ENCODE peak calls at places on chromosomes 7 and 10, in six cellular contexts. G is tibial nerve, Q is AG04450, N is BJ, X is epithelial cell of esophagus, S is ovary. M is an unnamed sample.

GRCh38 chr10:21724695-21725371 is 190.8 kb downstream of the MLLT10 start:
- DNase-seq in G (peak), X (peak), N (peak), S (peak), Q (peak), M (peak)

GRCh38 chr7:31465285-31465684 is 48.6 kb upstream of the ITPRID1 start:
- DNase-seq in N (no peak), Q (no peak), S (no peak), G (no peak), X (no peak), M (no peak)

GRCh38 chr10:115525141-115525540 is 432.0 kb downstream of the ATRNL1 start:
- DNase-seq in Q (no peak), N (no peak), G (no peak), X (no peak), S (no peak), M (no peak)

GRCh38 chr10:102869290-102870198 is at the start of gene AS3MT:
- DNase-seq in Q (no peak), X (peak), S (peak), N (no peak), G (no peak), M (no peak)

GRCh38 chr10:1368772-1369171 is 312.6 kb downstream of the WDR37 start:
- DNase-seq in G (no peak), S (no peak), Q (no peak), N (no peak), X (no peak), M (no peak)

GRCh38 chr7:32357535-32358277 is 132.5 kb downstream of the LSM5 start:
- DNase-seq in X (peak), G (no peak), Q (no peak), N (no peak), S (no peak), M (no peak)

GRCh38 chr7:101985646-101986199 is 168.3 kb downstream of the CUX1 start:
- DNase-seq in Q (no peak), X (peak), G (no peak), S (no peak), N (no peak), M (no peak)

GRCh38 chr10:113493195-113493594 is 59.7 kb upstream of the HABP2 start:
- DNase-seq in X (peak), G (no peak), Q (no peak), N (peak), S (no peak), M (no peak)

GRCh38 chr7:111018960-111019835 is 71.7 kb upstream of the LRRN3 start:
- DNase-seq in X (no peak), S (no peak), N (no peak), Q (no peak), G (no peak), M (no peak)

GRCh38 chr10:13162013-13162364 is 631 bp downstream of the MCM10 start:
- DNase-seq in S (no peak), Q (no peak), X (no peak), G (no peak), N (no peak), M (no peak)

GRCh38 chr10:60943372-60944158 is 420 bp downstream of the RHOBTB1 start:
- DNase-seq in Q (no peak), S (peak), X (peak), G (peak), N (no peak), M (no peak)

GRCh38 chr7:123533929-123534382 is 439 bp downstream of the IQUB start:
- DNase-seq in X (no peak), S (no peak), G (no peak), N (no peak), Q (no peak), M (no peak)

GRCh38 chr7:22645418-22646181 is 81.4 kb upstream of the IL6 start:
- DNase-seq in G (no peak), X (no peak), N (no peak), Q (no peak), S (no peak), M (no peak)

GRCh38 chr10:38038107-38038931 is 27.8 kb downstream of the ZNF33A start:
- DNase-seq in S (no peak), G (no peak), Q (no peak), N (no peak), X (no peak), M (no peak)

GRCh38 chr10:69684020-69684980 is 54.3 kb downstream of the FAM241B start:
- DNase-seq in S (peak), Q (no peak), G (no peak), X (peak), N (no peak), M (no peak)

GRCh38 chr10:1551636-1552338 is 185.5 kb downstream of the ADARB2 start:
- DNase-seq in S (no peak), N (no peak), X (no peak), G (no peak), Q (no peak), M (no peak)

GRCh38 chr10:112332509-112333228 is 41.2 kb upstream of the ACSL5 start:
- DNase-seq in S (no peak), Q (no peak), X (no peak), N (no peak), G (no peak), M (no peak)

GRCh38 chr7:142568430-142569097 is 180.7 kb upstream of the PRSS1 start:
- DNase-seq in X (peak), G (no peak), N (peak), Q (peak), S (no peak), M (peak)

GRCh38 chr10:14670551-14671240 is 104.0 kb downstream of the FAM107B start:
- DNase-seq in N (peak), G (no peak), S (no peak), Q (peak), X (no peak), M (peak)

GRCh38 chr10:131121511-131122035 is 189.9 kb downstream of the TCERG1L start:
- DNase-seq in S (no peak), X (no peak), G (no peak), Q (no peak), N (no peak), M (no peak)

GRCh38 chr7:157499121-157499834 is 162.5 kb downstream of the DNAJB6 start:
- DNase-seq in G (no peak), Q (no peak), N (no peak), S (no peak), X (no peak), M (no peak)

GRCh38 chr7:81268551-81268950 is 349.7 kb upstream of the SEMA3C start:
- DNase-seq in N (no peak), Q (no peak), G (no peak), S (no peak), X (no peak), M (no peak)

GRCh38 chr10:16384064-16384463 is 52.7 kb upstream of the PTER start:
- DNase-seq in S (no peak), Q (no peak), X (no peak), G (no peak), N (no peak), M (no peak)

GRCh38 chr7:102080371-102081243 is 206.1 kb upstream of the SH2B2 start:
- DNase-seq in Q (no peak), N (no peak), S (no peak), X (no peak), G (no peak), M (no peak)

GRCh38 chr7:112211348-112211907 is 4.9 kb downstream of the ZNF277 start:
- DNase-seq in G (no peak), X (peak), S (no peak), N (no peak), Q (no peak), M (no peak)

GRCh38 chr10:16891375-16892313 is 74.4 kb upstream of the RSU1 start:
- DNase-seq in N (peak), Q (peak), S (peak), G (peak), X (peak), M (no peak)

GRCh38 chr10:126247454-126247975 is 140.8 kb downstream of the ADAM12 start:
- DNase-seq in Q (peak), S (peak), G (no peak), X (peak), N (peak), M (peak)

GRCh38 chr7:36388423-36388822 is 1.2 kb upstream of the ANLN start:
- DNase-seq in N (no peak), S (no peak), G (no peak), X (peak), Q (no peak), M (no peak)

GRCh38 chr7:29622335-29623265 is 59.0 kb downstream of the PRR15 start:
- DNase-seq in G (no peak), X (peak), N (peak), S (no peak), Q (peak), M (peak)

GRCh38 chr7:121545418-121545817 is 149.3 kb upstream of the FAM3C start:
- DNase-seq in N (no peak), Q (no peak), X (peak), S (no peak), G (no peak), M (no peak)

GRCh38 chr7:128215739-128216138 is 25.3 kb upstream of the LEP start:
- DNase-seq in X (no peak), S (no peak), G (no peak), Q (no peak), N (no peak), M (no peak)

GRCh38 chr7:66847879-66848810 is 72.9 kb upstream of the TMEM248 start:
- DNase-seq in S (no peak), X (peak), Q (peak), G (no peak), N (no peak), M (no peak)

GRCh38 chr10:4061441-4061951 is 276.5 kb upstream of the KLF6 start:
- DNase-seq in G (peak), Q (no peak), X (peak), S (no peak), N (no peak), M (no peak)

GRCh38 chr7:151125459-151125834 is 39.2 kb downstream of the AGAP3 start:
- DNase-seq in Q (no peak), X (no peak), S (no peak), G (no peak), N (no peak), M (no peak)

GRCh38 chr7:106236065-106236464 is 48.7 kb downstream of the NAMPT start:
- DNase-seq in Q (no peak), G (no peak), S (no peak), N (no peak), X (no peak), M (no peak)

GRCh38 chr10:45160266-45160665 is 155.1 kb downstream of the OR13A1 start:
- DNase-seq in N (no peak), S (no peak), Q (no peak), X (peak), G (no peak), M (no peak)

GRCh38 chr10:3094565-3095168 is 27.3 kb downstream of the PFKP start:
- DNase-seq in N (no peak), Q (no peak), G (no peak), S (no peak), X (no peak), M (no peak)

GRCh38 chr10:133231244-133231945 is 1.4 kb downstream of the UTF1 start:
- DNase-seq in Q (no peak), X (no peak), S (no peak), G (no peak), N (no peak), M (no peak)

GRCh38 chr10:133231946-133232574 is 2.0 kb downstream of the UTF1 start:
- DNase-seq in S (no peak), Q (no peak), G (no peak), X (no peak), N (no peak), M (no peak)

GRCh38 chr10:133230023-133230319 is at the start of gene UTF1:
- DNase-seq in X (no peak), N (no peak), G (no peak), S (no peak), Q (no peak), M (no peak)

GRCh38 chr10:133229265-133230022 is 573 bp upstream of the UTF1 start:
- DNase-seq in Q (no peak), S (no peak), N (no peak), G (no peak), X (no peak), M (no peak)

GRCh38 chr10:133230387-133231195 is 574 bp downstream of the UTF1 start:
- DNase-seq in Q (no peak), S (no peak), N (no peak), X (no peak), G (no peak), M (no peak)
- H3K4me3 ChIP-seq in Q (no peak), S (no peak), N (no peak), X (no peak), G (no peak), M (no peak)

DNA sequence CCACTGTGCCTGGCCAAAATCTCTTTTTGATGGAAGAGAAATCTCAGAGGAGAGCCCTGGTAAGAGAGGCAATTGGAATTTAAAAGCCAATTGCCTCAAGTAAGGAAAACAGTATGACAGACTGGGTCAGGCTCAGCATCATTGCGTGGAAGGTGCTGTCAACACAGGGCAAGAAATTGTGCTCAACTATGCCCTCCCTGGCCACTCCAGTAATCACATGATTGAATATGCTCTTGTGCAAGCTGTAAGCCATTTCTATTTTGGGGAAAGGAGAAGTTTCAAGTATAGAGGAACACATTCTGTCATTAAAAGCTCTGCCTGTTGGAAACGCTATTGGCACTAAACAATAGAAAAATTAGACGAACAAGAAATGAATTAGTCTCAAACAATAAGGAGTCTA is 1127.7 kb downstream of the REEP3 start:
- DNase-seq in X (peak), Q (no peak), N (no peak), G (no peak), S (no peak), M (no peak)
- TF ChIP-seq CTCF in X (no peak), Q (no peak), N (no peak), G (no peak), S (no peak), M (no peak)

GRCh38 chr10:5628798-5629788 is 37.3 kb downstream of the ASB13 start:
- DNase-seq in N (no peak), X (no peak), Q (peak), S (no peak), G (no peak), M (no peak)

GRCh38 chr10:5629789-5630436 is 36.5 kb downstream of the ASB13 start:
- DNase-seq in N (no peak), G (peak), S (peak), Q (peak), X (peak), M (peak)

GRCh38 chr10:5625992-5626777 is 40.2 kb downstream of the ASB13 start:
- DNase-seq in S (no peak), Q (no peak), G (no peak), N (no peak), X (no peak), M (no peak)

GRCh38 chr10:5627486-5628044 is 38.8 kb downstream of the ASB13 start:
- DNase-seq in N (no peak), S (no peak), G (no peak), X (no peak), Q (no peak), M (no peak)

GRCh38 chr10:5628366-5628765 is 38.0 kb downstream of the ASB13 start:
- DNase-seq in S (no peak), N (no peak), G (no peak), Q (no peak), X (no peak), M (no peak)
- H3K4me3 ChIP-seq in S (peak), N (peak), G (peak), Q (peak), X (no peak), M (peak)

GRCh38 chr10:8074881-8075280 is 20.4 kb downstream of the GATA3 start:
- DNase-seq in N (no peak), X (no peak), S (no peak), Q (no peak), G (no peak), M (no peak)

GRCh38 chr10:8076948-8077347 is 22.5 kb downstream of the GATA3 start:
- DNase-seq in Q (no peak), S (no peak), G (no peak), X (no peak), N (no peak), M (no peak)

GRCh38 chr10:8073696-8074416 is 19.4 kb downstream of the GATA3 start:
- DNase-seq in S (no peak), X (no peak), N (no peak), G (no peak), Q (no peak), M (peak)

GRCh38 chr10:8078027-8078426 is 23.5 kb downstream of the GATA3 start:
- DNase-seq in Q (no peak), S (no peak), X (no peak), G (no peak), N (no peak), M (no peak)

GRCh38 chr10:8075282-8076260 is 21.1 kb downstream of the GATA3 start:
- DNase-seq in G (no peak), Q (no peak), N (no peak), X (no peak), S (no peak), M (no peak)
- TF ChIP-seq CTCF in G (no peak), Q (no peak), N (no peak), X (no peak), S (no peak), M (no peak)

GRCh38 chr10:42859256-42859655 is 76.7 kb downstream of the BMS1 start:
- DNase-seq in X (no peak), G (no peak), N (no peak), S (no peak), Q (no peak), M (no peak)
- H3K4me3 ChIP-seq in X (no peak), G (no peak), N (no peak), S (no peak), Q (no peak), M (no peak)